ENCODE peak calls at places on chromosomes 12 and 14, in seven cellular contexts. L is upper lobe of right lung; M is neural progenitor cell; S is T-helper 2 cell treated with Interferon-gamma antibody and Interleukin-4, amounts not matched to agents 5 μg/mL and 100 μg/mL, for 36 hours; D is HuH-7; O is T1000; E is SK-MEL-5. T is an unnamed sample.
A peak's percentile ranks its signal among the peaks of the same experiment; 100 is the strongest.

GRCh38 chr12:42332301-42332894 is 6.4 kb downstream of the PPHLN1 start:
- DNase-seq in M (no peak), S (no peak), O (no peak), E (peak; percentile 70), L (no peak), D (peak; percentile 35), T (no peak)

GRCh38 chr12:96395236-96395635 is 5.0 kb downstream of the CDK17 start:
- DNase-seq in E (no peak), M (no peak), D (no peak), S (no peak), O (no peak), L (no peak), T (no peak)

GRCh38 chr14:47044841-47045240 is 393.3 kb upstream of the RPL10L start:
- DNase-seq in D (no peak), M (peak; percentile 58), L (no peak), O (no peak), E (peak; percentile 62), S (no peak), T (no peak)

GRCh38 chr14:51283402-51283825 is 43.4 kb downstream of the TMX1 start:
- DNase-seq in O (no peak), L (no peak), D (peak; percentile 40), M (peak; percentile 88), E (peak; percentile 82), S (no peak), T (no peak)

GRCh38 chr12:23540572-23540971 is 408.9 kb downstream of the SOX5 start:
- DNase-seq in L (no peak), S (no peak), M (no peak), E (no peak), D (no peak), O (no peak), T (no peak)

GRCh38 chr12:49959570-49960473 is 1.9 kb upstream of the AQP5 start:
- DNase-seq in M (peak; percentile 90), O (no peak), E (peak; percentile 85), L (peak; percentile 78), S (no peak), D (no peak), T (no peak)

GRCh38 chr12:22353615-22354325 is 19.3 kb upstream of the ST8SIA1 start:
- DNase-seq in L (no peak), M (no peak), S (no peak), D (no peak), O (no peak), E (no peak), T (no peak)

GRCh38 chr12:27289414-27289813 is 43.2 kb upstream of the BMAL2 start:
- DNase-seq in L (no peak), M (no peak), E (peak; percentile 80), D (no peak), S (no peak), O (no peak), T (no peak)

GRCh38 chr14:74501135-74501614 is 7.6 kb downstream of the ISCA2 start:
- DNase-seq in D (peak; percentile 54), S (no peak), M (peak; percentile 89), E (peak; percentile 81), L (peak; percentile 87), O (no peak), T (no peak)

GRCh38 chr12:113900711-113901110 is 65.4 kb downstream of the RBM19 start:
- DNase-seq in O (no peak), D (no peak), L (no peak), E (no peak), S (no peak), M (no peak), T (no peak)

GRCh38 chr12:102740157-102741032 is 176.6 kb downstream of the PAH start:
- DNase-seq in M (peak; percentile 41), O (no peak), E (peak; percentile 55), D (no peak), L (no peak), S (no peak), T (no peak)

GRCh38 chr12:106136263-106136662 is 2.5 kb downstream of the NUAK1 start:
- DNase-seq in M (peak; percentile 97), O (peak; percentile 69), D (no peak), L (peak; percentile 91), S (peak; percentile 53), E (peak; percentile 80), T (peak; percentile 81)

T was measured in activated CD4-positive, CD25-positive, alpha-beta regulatory T cell treated with anti-CD3 and anti-CD28 coated beads, Interleukin-2, amount 50 U/mL, for 72 hours.